ENCODE peak calls at places on chromosomes 12 and 14, in six cellular contexts. J is CD8-positive, alpha-beta T cell; R is A673; A is body of pancreas; X is A549; N is psoas muscle. Q is an unnamed sample.

GRCh38 chr12:121344506-121344905 is 7.7 kb downstream of the ANAPC5 start:
- DNase-seq in N (no peak), X (no peak), R (no peak), J (no peak), A (no peak), Q (no peak)

GRCh38 chr12:124852329-124852831 is 11.3 kb downstream of the SCARB1 start:
- DNase-seq in J (peak; percentile 56), A (peak; percentile 67), N (no peak), X (no peak), R (no peak), Q (peak; percentile 95)

GRCh38 chr14:89304972-89305703 is 111.9 kb downstream of the FOXN3 start:
- DNase-seq in N (peak; percentile 44), R (peak; percentile 57), A (peak; percentile 30), X (no peak), J (no peak), Q (peak; percentile 17)

GRCh38 chr12:114684098-114684869 is at the start of gene TBX3:
- DNase-seq in J (no peak), X (peak; percentile 100), N (peak; percentile 96), A (peak; percentile 81), R (peak; percentile 97), Q (no peak)

GRCh38 chr12:16359512-16360491 is 12.4 kb downstream of the MGST1 start:
- DNase-seq in X (peak; percentile 72), J (no peak), R (peak; percentile 77), N (peak; percentile 54), A (peak; percentile 70), Q (no peak)

GRCh38 chr14:68688872-68689371 is 103.9 kb downstream of the ZFP36L1 start:
- DNase-seq in A (no peak), N (no peak), X (peak; percentile 58), J (no peak), R (peak; percentile 51), Q (no peak)

GRCh38 chr12:89544027-89544426 is 18.2 kb upstream of the POC1B start:
- DNase-seq in R (no peak), J (no peak), X (no peak), A (no peak), N (no peak), Q (no peak)

GRCh38 chr14:20818861-20819260 is 16.2 kb upstream of the RNASE1 start:
- DNase-seq in N (no peak), X (no peak), A (no peak), J (no peak), R (no peak), Q (no peak)

GRCh38 chr12:56933826-56934625 is at the start of gene SDR9C7:
- DNase-seq in R (no peak), X (no peak), J (no peak), A (no peak), N (no peak), Q (no peak)

GRCh38 chr12:6774557-6775062 is 2.3 kb downstream of the LAG3 start:
- DNase-seq in R (no peak), N (no peak), X (no peak), J (peak; percentile 66), A (no peak), Q (no peak)

GRCh38 chr14:75453817-75454434 is 26.1 kb downstream of the JDP2 start:
- DNase-seq in A (no peak), R (no peak), J (no peak), X (no peak), N (no peak), Q (no peak)

GRCh38 chr14:75450381-75451276 is 22.8 kb downstream of the JDP2 start:
- DNase-seq in R (no peak), A (peak; percentile 97), J (no peak), N (peak; percentile 71), X (no peak), Q (no peak)

GRCh38 chr14:75454963-75455546 is 27.2 kb downstream of the JDP2 start:
- DNase-seq in N (peak; percentile 78), X (peak; percentile 31), J (no peak), R (no peak), A (peak; percentile 77), Q (peak; percentile 41)

GRCh38 chr14:75452324-75452723 is 24.5 kb downstream of the JDP2 start:
- DNase-seq in A (no peak), X (no peak), R (no peak), J (no peak), N (no peak), Q (no peak)

GRCh38 chr14:75452900-75453816 is 25.3 kb downstream of the JDP2 start:
- DNase-seq in R (peak; percentile 48), J (no peak), X (peak; percentile 80), A (peak; percentile 68), N (peak; percentile 75), Q (no peak)
- H3K4me3 ChIP-seq in R (no peak overlapping the region), J (no peak overlapping the region), X (peak overlapping the region; percentile 6), A (no peak overlapping the region), N (no peak overlapping the region), Q (no peak overlapping the region)

GRCh38 chr14:54396183-54396492 is 669 bp upstream of the CDKN3 start:
- DNase-seq in R (no peak), J (no peak), A (no peak), X (no peak), N (no peak), Q (peak; percentile 14)

GRCh38 chr14:54396493-54397335 is at the start of gene CDKN3:
- DNase-seq in A (peak; percentile 99), J (peak; percentile 97), R (peak; percentile 99), X (peak; percentile 99), N (peak; percentile 98), Q (peak; percentile 94)

GRCh38 chr14:54399560-54399959 is 2.8 kb downstream of the CDKN3 start:
- DNase-seq in X (no peak), N (no peak), A (no peak), J (no peak), R (no peak), Q (no peak)

GRCh38 chr14:54395716-54396115 is 1.1 kb upstream of the CDKN3 start:
- DNase-seq in X (no peak), A (no peak), N (no peak), J (no peak), R (no peak), Q (no peak)

GRCh38 chr14:54398028-54398368 is 1.2 kb downstream of the CDKN3 start:
- DNase-seq in J (no peak), R (no peak), N (no peak), A (no peak), X (no peak), Q (no peak)
- H3K4me3 ChIP-seq in J (no peak overlapping the region), R (peak overlapping the region; percentile 77), N (no peak overlapping the region), A (no peak overlapping the region), X (peak overlapping the region; percentile 78), Q (peak overlapping the region; percentile 84)

GRCh38 chr12:100158535-100158934 is 15.9 kb upstream of the BLTP3B start:
- DNase-seq in X (no peak), R (no peak), N (no peak), A (no peak), J (no peak), Q (no peak)
- H3K4me3 ChIP-seq in X (no peak overlapping the region), R (no peak overlapping the region), N (no peak overlapping the region), A (no peak overlapping the region), J (no peak overlapping the region), Q (no peak overlapping the region)

GRCh38 chr14:74239848-74240793 is 872 bp downstream of the VSX2 start:
- DNase-seq in A (no peak), R (peak; percentile 29), J (no peak), N (no peak), X (no peak), Q (no peak)
- H3K4me3 ChIP-seq in A (no peak overlapping the region), R (no peak overlapping the region), J (peak overlapping the region; percentile 30), N (peak overlapping the region; percentile 57), X (no peak overlapping the region), Q (no peak overlapping the region)

GRCh38 chr12:72832024-72832423 is 559.9 kb downstream of the TRHDE start:
- DNase-seq in N (no peak), R (no peak), A (peak; percentile 17), X (no peak), J (no peak), Q (no peak)

GRCh38 chr12:72836184-72836583 is 564.0 kb downstream of the TRHDE start:
- DNase-seq in J (no peak), X (no peak), A (no peak), R (peak; percentile 4), N (no peak), Q (no peak)
- H3K4me3 ChIP-seq in J (no peak overlapping the region), X (no peak overlapping the region), A (no peak overlapping the region), R (no peak overlapping the region), N (no peak overlapping the region), Q (no peak overlapping the region)

GRCh38 chr12:52035926-52036325 is 15.3 kb upstream of the NR4A1 start:
- DNase-seq in A (no peak), J (no peak), N (no peak), X (no peak), R (no peak), Q (no peak)
- H3K4me3 ChIP-seq in A (no peak overlapping the region), J (no peak overlapping the region), N (no peak overlapping the region), X (no peak overlapping the region), R (no peak overlapping the region), Q (no peak overlapping the region)

GRCh38 chr12:2324375-2324774 is 271.6 kb downstream of the CACNA1C start:
- DNase-seq in A (peak; percentile 82), J (no peak), R (peak; percentile 38), N (peak; percentile 60), X (no peak), Q (no peak)

GRCh38 chr12:2326470-2326869 is 273.7 kb downstream of the CACNA1C start:
- DNase-seq in R (no peak), J (no peak), X (no peak), N (no peak), A (no peak), Q (no peak)

GRCh38 chr12:2322554-2323120 is 269.9 kb downstream of the CACNA1C start:
- DNase-seq in A (no peak), R (no peak), J (no peak), X (no peak), N (no peak), Q (no peak)

GRCh38 chr12:2325501-2325900 is 272.7 kb downstream of the CACNA1C start:
- DNase-seq in X (no peak), J (no peak), N (no peak), A (no peak), R (no peak), Q (no peak)

DNA sequence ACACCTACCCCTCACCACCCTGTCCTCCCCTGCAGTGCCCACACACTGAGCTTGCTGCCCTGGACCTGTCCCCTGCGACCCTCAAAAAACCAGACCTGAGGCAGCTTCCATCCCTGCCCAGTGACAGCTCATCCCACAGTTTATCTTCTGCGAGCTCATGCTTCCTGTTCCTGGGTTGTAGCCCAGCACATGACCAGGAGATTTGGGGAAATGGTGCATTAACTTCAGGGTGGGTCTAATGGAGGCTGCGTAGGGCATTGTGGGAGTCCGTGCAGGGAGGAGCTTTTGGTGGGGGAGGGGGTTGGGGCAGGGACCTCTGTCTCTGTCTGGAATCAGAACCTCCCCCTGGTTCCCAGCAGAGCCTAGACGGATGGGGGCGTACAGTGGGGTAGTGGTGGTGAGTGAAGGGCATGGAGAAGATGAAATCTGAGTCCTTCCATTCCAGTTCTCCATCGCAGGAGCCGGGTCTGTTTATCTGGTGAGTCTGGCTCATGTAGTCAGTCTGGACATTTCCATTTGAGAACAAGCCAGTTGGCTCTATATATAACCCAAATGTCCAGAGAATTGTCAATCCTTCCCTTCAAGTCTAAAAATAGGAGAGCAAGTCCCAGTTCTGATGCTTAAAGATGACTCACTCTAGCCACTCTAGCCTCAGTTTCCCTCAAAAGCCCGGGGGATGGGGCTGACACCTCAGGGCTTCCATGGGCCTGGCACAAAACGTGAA is 270.9 kb downstream of the CACNA1C start:
- DNase-seq in N (no peak), X (no peak), R (no peak), A (no peak), J (no peak), Q (no peak)
- H3K4me3 ChIP-seq in N (no peak overlapping the region), X (no peak overlapping the region), R (no peak overlapping the region), A (no peak overlapping the region), J (no peak overlapping the region), Q (no peak overlapping the region)

Q was measured in HL-60.